ENCODE peak calls at places on chromosomes 7 and 10, in five cellular contexts. M, O, P, A and E are unnamed samples.

GRCh38 chr10:33248638-33249037 is 85.8 kb downstream of the NRP1 start:
- DNase-seq in M (peak), O (no peak), P (peak), A (no peak), E (no peak)

GRCh38 chr10:90985301-90985700 is 64.4 kb upstream of the ANKRD1 start:
- DNase-seq in M (no peak), O (no peak), P (no peak), A (no peak), E (no peak)

GRCh38 chr7:1092806-1093505 is 5.0 kb downstream of the GPER1 start:
- DNase-seq in M (no peak), O (no peak), P (no peak), A (no peak), E (no peak)

GRCh38 chr7:3120513-3120912 is 76.8 kb upstream of the CARD11 start:
- DNase-seq in M (peak), O (no peak), P (no peak), A (no peak), E (no peak)

GRCh38 chr7:143882020-143882610 is 19.9 kb downstream of the TCAF1 start:
- DNase-seq in M (no peak), O (peak), P (no peak), A (no peak), E (no peak)

GRCh38 chr7:140080919-140081318 is 18.2 kb upstream of the PARP12 start:
- DNase-seq in M (no peak), O (no peak), P (no peak), A (no peak), E (no peak)

GRCh38 chr10:54587973-54588372 is 213.1 kb downstream of the PCDH15 start:
- DNase-seq in M (no peak), O (no peak), P (no peak), A (no peak), E (no peak)

GRCh38 chr7:50121269-50121668 is 28.2 kb upstream of the ZPBP start:
- DNase-seq in M (peak), O (no peak), P (no peak), A (no peak), E (no peak)

GRCh38 chr10:125982256-125982948 is 86.0 kb downstream of the FANK1 start:
- DNase-seq in M (peak), O (no peak), P (peak), A (no peak), E (no peak)

GRCh38 chr7:134420509-134421125 is 38.3 kb downstream of the AKR1B1 start:
- DNase-seq in M (peak), O (no peak), P (peak), A (no peak), E (no peak)

GRCh38 chr10:3099291-3100092 is 32.1 kb downstream of the PFKP start:
- DNase-seq in M (no peak), O (no peak), P (peak), A (no peak), E (no peak)

GRCh38 chr7:93717217-93717900 is 142.8 kb upstream of the CALCR start:
- DNase-seq in M (no peak), O (no peak), P (peak), A (no peak), E (no peak)

GRCh38 chr7:110090113-110090820 is 1000.7 kb upstream of the LRRN3 start:
- DNase-seq in M (peak), O (no peak), P (no peak), A (no peak), E (no peak)

GRCh38 chr7:131383417-131383816 is 55.7 kb downstream of the MKLN1 start:
- DNase-seq in M (no peak), O (no peak), P (no peak), A (no peak), E (no peak)

GRCh38 chr7:34165466-34165865 is 260.1 kb downstream of the BMPER start:
- DNase-seq in M (no peak), O (no peak), P (no peak), A (no peak), E (no peak)

GRCh38 chr7:159177270-159178036 is 32.8 kb upstream of the VIPR2 start:
- DNase-seq in M (no peak), O (no peak), P (no peak), A (no peak), E (no peak)

GRCh38 chr10:59872892-59873463 is 33.4 kb downstream of the CCDC6 start:
- DNase-seq in M (no peak), O (peak), P (no peak), A (peak), E (no peak)

GRCh38 chr7:104990983-104991382 is 23.0 kb upstream of the KMT2E start:
- DNase-seq in M (no peak), O (no peak), P (no peak), A (no peak), E (no peak)

GRCh38 chr10:88186335-88186734 is 322.9 kb downstream of the PTEN start:
- DNase-seq in M (no peak), O (no peak), P (no peak), A (no peak), E (no peak)

GRCh38 chr10:114706458-114707055 is 48.5 kb upstream of the ABLIM1 start:
- DNase-seq in M (no peak), O (no peak), P (no peak), A (no peak), E (no peak)

GRCh38 chr10:86415583-86415982 is 49.0 kb upstream of the GRID1 start:
- DNase-seq in M (no peak), O (no peak), P (no peak), A (no peak), E (no peak)

GRCh38 chr7:97351488-97351887 is 234.0 kb downstream of the SDHAF3 start:
- DNase-seq in M (no peak), O (no peak), P (no peak), A (no peak), E (no peak)

GRCh38 chr7:50959560-50959959 is 176.9 kb upstream of the GRB10 start:
- DNase-seq in M (no peak), O (no peak), P (no peak), A (no peak), E (no peak)

GRCh38 chr7:54788664-54789063 is 29.7 kb upstream of the SEC61G start:
- DNase-seq in M (no peak), O (peak), P (peak), A (no peak), E (no peak)

GRCh38 chr10:62501547-62501946 is 127.4 kb downstream of the ZNF365 start:
- DNase-seq in M (no peak), O (no peak), P (no peak), A (no peak), E (no peak)

GRCh38 chr7:82605247-82605864 is 161.8 kb upstream of the CACNA2D1 start:
- DNase-seq in M (peak), O (no peak), P (peak), A (no peak), E (no peak)

GRCh38 chr10:75469018-75469616 is 37.7 kb downstream of the LRMDA start:
- DNase-seq in M (no peak), O (peak), P (peak), A (no peak), E (no peak)

GRCh38 chr7:134197342-134197741 is 70.2 kb downstream of the LRGUK start:
- DNase-seq in M (no peak), O (no peak), P (no peak), A (no peak), E (no peak)

GRCh38 chr7:157044943-157045660 is 34.6 kb upstream of the MNX1 start:
- DNase-seq in M (no peak), O (no peak), P (no peak), A (no peak), E (no peak)

GRCh38 chr10:8173866-8174243 is 119.4 kb downstream of the GATA3 start:
- DNase-seq in M (no peak), O (no peak), P (no peak), A (no peak), E (no peak)

GRCh38 chr7:36207451-36208291 is 54.6 kb downstream of the EEPD1 start:
- DNase-seq in M (no peak), O (peak), P (peak), A (peak), E (no peak)
- TF ChIP-seq CTCF in M (no peak), O (no peak), P (no peak), A (no peak), E (no peak)

DNA sequence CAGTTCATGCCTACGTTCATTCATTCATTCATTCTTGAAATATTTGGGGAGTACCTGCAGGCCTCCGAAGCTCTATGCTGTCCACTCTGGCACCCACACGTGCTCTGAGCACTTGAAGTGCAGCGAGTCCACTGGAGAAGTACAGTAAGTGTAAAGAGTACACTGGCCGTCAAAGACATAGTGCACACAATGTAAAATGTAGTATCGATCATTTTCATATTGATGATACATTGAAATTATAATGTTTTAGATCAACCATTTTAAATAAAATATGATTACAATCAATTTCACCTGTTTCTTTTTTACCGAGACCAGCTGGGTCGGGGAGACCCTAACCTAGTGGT is 37.0 kb upstream of the PURB start:
- DNase-seq in M (no peak), O (no peak), P (no peak), A (no peak), E (no peak)
- TF ChIP-seq CTCF in M (peak), O (no peak), P (peak), A (no peak), E (peak)

GRCh38 chr7:32089256-32089655 is 19.0 kb upstream of the PDE1C start:
- DNase-seq in M (no peak), O (no peak), P (no peak), A (no peak), E (no peak)

GRCh38 chr7:32092346-32092745 is 22.1 kb upstream of the PDE1C start:
- DNase-seq in M (no peak), O (no peak), P (no peak), A (no peak), E (no peak)

GRCh38 chr7:32093415-32094408 is 23.5 kb upstream of the PDE1C start:
- DNase-seq in M (no peak), O (no peak), P (peak), A (no peak), E (no peak)

GRCh38 chr7:32089678-32090077 is 19.5 kb upstream of the PDE1C start:
- DNase-seq in M (no peak), O (no peak), P (no peak), A (no peak), E (no peak)

GRCh38 chr7:32091608-32092210 is 21.5 kb upstream of the PDE1C start:
- DNase-seq in M (no peak), O (no peak), P (no peak), A (no peak), E (no peak)
- TF ChIP-seq CTCF in M (no peak), O (no peak), P (no peak), A (no peak), E (no peak)

GRCh38 chr10:111323567-111323966 is 246.7 kb downstream of the ADRA2A start:
- DNase-seq in M (peak), O (no peak), P (no peak), A (no peak), E (no peak)
- TF ChIP-seq CTCF in M (peak), O (no peak), P (no peak), A (no peak), E (no peak)